ENCODE peak calls at places on chromosomes 1 and 21, in six cellular contexts. M, G, D, Q, U and N are unnamed samples.

GRCh38 chr1:86318431-86318830 is 77.7 kb downstream of the ODF2L start:
- DNase-seq in D (no peak), U (no peak), G (no peak), M (no peak), Q (no peak), N (no peak)

GRCh38 chr1:72341661-72342060 is 59.3 kb upstream of the NEGR1 start:
- DNase-seq in G (no peak), U (no peak), Q (no peak), M (no peak), D (no peak), N (no peak)

GRCh38 chr21:28959367-28960099 is 33.1 kb downstream of the LTN1 start:
- DNase-seq in U (no peak), D (no peak), Q (no peak), M (no peak), G (peak), N (no peak)

GRCh38 chr1:94541175-94542087 is at the start of gene F3:
- DNase-seq in U (peak), Q (peak), M (peak), D (peak), G (peak), N (peak)

GRCh38 chr1:168035345-168035744 is 98.5 kb upstream of the MPC2 start:
- DNase-seq in M (no peak), U (no peak), G (no peak), Q (no peak), D (no peak), N (no peak)

GRCh38 chr21:35138665-35139381 is 89.7 kb upstream of the RUNX1 start:
- DNase-seq in D (no peak), U (no peak), G (peak), Q (no peak), M (peak), N (no peak)

GRCh38 chr1:95084317-95085176 is 11.8 kb upstream of the ALG14 start:
- DNase-seq in U (no peak), Q (no peak), M (peak), G (peak), D (peak), N (no peak)

GRCh38 chr21:44911384-44912157 is 9.1 kb downstream of the ITGB2 start:
- DNase-seq in M (peak), U (no peak), D (no peak), G (no peak), Q (peak), N (no peak)

GRCh38 chr1:87092852-87093251 is 178.4 kb downstream of the HS2ST1 start:
- DNase-seq in D (no peak), M (no peak), G (no peak), Q (no peak), U (no peak), N (no peak)

GRCh38 chr1:46606255-46606965 is 2.3 kb upstream of the MKNK1 start:
- DNase-seq in M (no peak), Q (no peak), U (no peak), D (no peak), G (no peak), N (no peak)

GRCh38 chr1:57411262-57411661 is 12.6 kb downstream of the DAB1 start:
- DNase-seq in Q (no peak), G (no peak), U (peak), D (no peak), M (no peak), N (no peak)

GRCh38 chr1:102182603-102183260 is 186.0 kb upstream of the OLFM3 start:
- DNase-seq in D (no peak), G (no peak), Q (no peak), U (no peak), M (no peak), N (no peak)

GRCh38 chr1:59072017-59072947 is 224.6 kb upstream of the FGGY start:
- DNase-seq in Q (no peak), M (peak), G (no peak), D (no peak), U (peak), N (no peak)

GRCh38 chr21:42061866-42062542 is 9.1 kb upstream of the UMODL1 start:
- DNase-seq in U (peak), G (no peak), M (peak), Q (no peak), D (no peak), N (no peak)

GRCh38 chr1:44707112-44707881 is 23.7 kb downstream of the RNU5D-1 start:
- DNase-seq in D (no peak), Q (no peak), G (peak), U (no peak), M (no peak), N (no peak)

DNA sequence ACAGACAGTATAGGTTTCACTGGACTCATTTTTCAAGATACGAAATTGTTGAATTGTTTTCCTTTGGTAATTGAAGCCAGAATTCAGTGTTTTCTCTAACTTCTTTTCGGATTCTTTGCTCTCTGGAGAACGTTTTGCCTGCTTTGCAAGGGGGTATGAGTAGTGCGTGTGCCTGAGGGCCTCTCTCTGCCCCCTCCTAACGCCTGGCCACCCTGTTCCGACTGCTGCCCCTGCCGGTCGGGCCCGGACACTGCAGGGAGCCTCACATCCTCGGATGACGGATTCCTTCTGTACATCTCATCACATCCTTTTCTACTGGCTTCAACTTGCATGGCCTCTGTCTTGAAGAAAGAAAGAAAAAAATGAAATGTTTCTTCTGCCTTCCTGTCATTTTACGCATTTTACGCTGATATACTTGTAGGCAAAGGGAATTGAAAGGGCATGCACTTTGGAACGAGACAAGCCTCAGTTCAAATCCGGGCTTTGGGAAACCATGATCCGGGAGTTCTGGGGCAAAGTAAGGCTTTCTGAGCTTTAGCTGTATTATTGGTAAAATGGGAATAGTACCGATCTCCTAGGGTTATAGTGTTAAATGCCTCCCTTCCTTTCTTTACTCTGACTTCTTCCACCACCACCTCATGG is 65.1 kb downstream of the DISC1 start:
- DNase-seq in D (peak), Q (no peak), M (no peak), U (no peak), G (peak), N (peak)
- TF ChIP-seq CTCF in D (peak), Q (peak), M (no peak), U (peak), G (peak), N (peak)

GRCh38 chr1:199545780-199546179 is 481.7 kb upstream of the NR5A2 start:
- DNase-seq in Q (no peak), D (no peak), M (no peak), G (peak), U (peak), N (no peak)
- TF ChIP-seq CTCF in Q (no peak), D (no peak), M (peak), G (peak), U (peak), N (no peak)

GRCh38 chr1:157334041-157334440 is 195.8 kb upstream of the ETV3 start:
- DNase-seq in U (no peak), Q (no peak), G (no peak), M (no peak), D (no peak), N (no peak)
- TF ChIP-seq CTCF in U (no peak), Q (no peak), G (no peak), M (no peak), D (no peak), N (no peak)

GRCh38 chr1:21320410-21321107 is 30.3 kb upstream of the ECE1 start:
- DNase-seq in U (no peak), Q (no peak), G (no peak), D (no peak), M (no peak), N (no peak)

GRCh38 chr1:21322681-21323016 is 32.4 kb upstream of the ECE1 start:
- DNase-seq in M (no peak), D (no peak), Q (no peak), U (no peak), G (no peak), N (no peak)

GRCh38 chr1:21323091-21323490 is 32.8 kb upstream of the ECE1 start:
- DNase-seq in U (no peak), D (no peak), Q (no peak), M (no peak), G (no peak), N (no peak)

GRCh38 chr1:21319447-21320407 is 29.5 kb upstream of the ECE1 start:
- DNase-seq in U (no peak), M (no peak), G (no peak), D (no peak), Q (no peak), N (no peak)

GRCh38 chr1:21321963-21322680 is 31.9 kb upstream of the ECE1 start:
- DNase-seq in U (no peak), M (no peak), G (no peak), D (no peak), Q (no peak), N (no peak)
- TF ChIP-seq CTCF in U (no peak), M (no peak), G (no peak), D (no peak), Q (no peak), N (no peak)

DNA sequence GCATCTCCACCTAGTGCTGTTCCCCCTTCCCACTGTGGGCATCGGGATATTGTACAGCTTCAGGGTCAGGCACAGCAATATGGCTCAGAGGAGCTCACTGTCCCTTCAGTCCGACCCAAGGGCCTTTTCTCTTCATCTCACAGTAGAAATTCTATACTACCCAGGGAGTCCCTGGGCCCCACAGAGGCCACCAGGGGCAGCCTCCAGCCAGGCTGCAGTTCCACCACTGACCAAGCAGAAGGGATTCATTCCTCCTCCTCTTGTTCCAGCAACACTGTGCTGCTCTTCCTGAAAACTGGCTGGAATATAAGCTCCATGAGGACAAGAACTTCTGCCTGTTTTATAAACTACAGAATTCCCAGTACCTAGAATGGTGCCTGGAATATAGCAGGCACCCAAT is 70.5 kb downstream of the CD34 start:
- DNase-seq in U (no peak), D (no peak), G (no peak), Q (no peak), M (no peak), N (no peak)
- TF ChIP-seq CTCF in U (peak), D (no peak), G (no peak), Q (no peak), M (no peak), N (no peak)

GRCh38 chr1:187928288-187928687 is 1099.5 kb downstream of the PLA2G4A start:
- DNase-seq in D (peak), M (no peak), Q (no peak), U (no peak), G (peak), N (peak)
- TF ChIP-seq CTCF in D (peak), M (no peak), Q (no peak), U (peak), G (peak), N (no peak)

GRCh38 chr21:23725576-23725975 is 1881.7 kb downstream of the MRPL39 start:
- DNase-seq in G (no peak), M (no peak), U (no peak), D (no peak), Q (no peak), N (no peak)
- TF ChIP-seq CTCF in G (no peak), M (peak), U (no peak), D (no peak), Q (no peak), N (peak)

GRCh38 chr1:14909273-14909672 is 244.3 kb upstream of the TMEM51 start:
- DNase-seq in Q (no peak), G (no peak), M (no peak), D (no peak), U (no peak), N (no peak)

GRCh38 chr1:14912831-14913230 is 240.7 kb upstream of the TMEM51 start:
- DNase-seq in M (no peak), Q (no peak), G (no peak), D (no peak), U (no peak), N (no peak)

GRCh38 chr1:14909920-14910466 is 243.6 kb upstream of the TMEM51 start:
- DNase-seq in D (no peak), G (no peak), M (no peak), U (no peak), Q (no peak), N (no peak)

GRCh38 chr1:14913475-14914155 is 239.9 kb upstream of the TMEM51 start:
- DNase-seq in Q (no peak), U (no peak), G (no peak), D (no peak), M (no peak), N (no peak)

GRCh38 chr1:14910947-14911721 is 242.4 kb upstream of the TMEM51 start:
- DNase-seq in Q (no peak), D (no peak), U (no peak), M (no peak), G (no peak), N (no peak)
- TF ChIP-seq CTCF in Q (no peak), D (no peak), U (no peak), M (no peak), G (no peak), N (no peak)